ENCODE peak calls at places on chromosome X, in five cellular contexts. A is cardiac fibroblast; N is stomach; F is fibroblast of lung; T is CD8-positive, alpha-beta T cell. X is an unnamed sample.

GRCh38 chrX:141375011-141375730 is 132.9 kb upstream of the SPANXC start:
- DNase-seq in A (peak), N (no peak), F (no peak), T (no peak), X (no peak)

GRCh38 chrX:35439692-35440091 is 358.4 kb upstream of the MAGEB16 start:
- DNase-seq in A (no peak), N (no peak), F (no peak), T (no peak), X (no peak)

GRCh38 chrX:78456909-78457308 is 129.5 kb upstream of the CYSLTR1 start:
- DNase-seq in A (no peak), N (no peak), F (no peak), T (no peak), X (no peak)

GRCh38 chrX:30373951-30374350 is 64.8 kb upstream of the NR0B1 start:
- DNase-seq in A (no peak), N (no peak), F (no peak), T (no peak), X (no peak)

GRCh38 chrX:45709381-45709780 is 508.7 kb upstream of the DIPK2B start:
- DNase-seq in A (no peak), N (no peak), F (peak), T (no peak), X (no peak)

GRCh38 chrX:127596882-127597281 is 455.3 kb downstream of the ACTRT1 start:
- DNase-seq in A (no peak), N (no peak), F (no peak), T (no peak), X (no peak)

GRCh38 chrX:102154900-102155805 is 624 bp downstream of the BEX5 start:
- DNase-seq in A (no peak), N (peak), F (no peak), T (no peak), X (no peak)

GRCh38 chrX:41923925-41924693 is 755 bp upstream of the CASK start:
- DNase-seq in A (peak), N (peak), F (peak), T (no peak), X (no peak)

GRCh38 chrX:10433296-10433965 is 187.0 kb downstream of the MID1 start:
- DNase-seq in A (no peak), N (no peak), F (no peak), T (no peak), X (no peak)

GRCh38 chrX:15761564-15762191 is 23.6 kb downstream of the CA5B start:
- DNase-seq in A (peak), N (no peak), F (no peak), T (no peak), X (no peak)

GRCh38 chrX:32408389-32408788 is 803.0 kb downstream of the DMD start:
- DNase-seq in A (no peak), N (no peak), F (no peak), T (no peak), X (no peak)
- TF ChIP-seq CTCF in A (peak), N (no peak), F (no peak), T (no peak), X (no peak)

GRCh38 chrX:18894156-18894555 is 89.8 kb downstream of the PHKA2 start:
- DNase-seq in A (no peak), N (no peak), F (no peak), T (no peak), X (no peak)
- TF ChIP-seq CTCF in A (no peak), N (no peak), F (no peak), T (no peak), X (no peak)

GRCh38 chrX:21975827-21976226 is 35.3 kb downstream of the SMS start:
- DNase-seq in A (peak), N (no peak), F (peak), T (no peak), X (peak)
- TF ChIP-seq CTCF in A (peak), N (no peak), F (peak), T (no peak), X (peak)

GRCh38 chrX:140163376-140164159 is 198.2 kb upstream of the CXorf66 start:
- DNase-seq in A (peak), N (no peak), F (peak), T (no peak), X (no peak)
- TF ChIP-seq CTCF in A (no peak), N (no peak), F (no peak), T (no peak), X (no peak)

DNA sequence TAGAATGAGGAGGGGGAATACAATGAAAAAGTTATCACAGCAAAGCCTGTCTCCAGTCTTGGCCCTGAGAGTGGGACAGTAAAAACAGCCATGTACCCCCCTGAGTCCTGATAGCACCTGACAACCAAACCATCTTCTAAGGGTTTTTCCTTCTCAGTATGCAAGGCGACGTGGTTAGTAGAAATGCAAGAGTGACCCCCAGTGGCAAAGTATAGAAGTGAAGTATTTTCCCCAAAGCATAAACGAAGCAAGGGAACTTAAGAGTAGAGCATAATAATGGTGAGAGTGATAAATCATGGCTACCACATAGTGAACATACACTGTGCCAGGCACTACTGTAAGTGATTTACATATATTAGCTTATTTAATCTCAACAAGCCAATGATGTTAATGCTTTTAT is 52.8 kb downstream of the FAM47C start:
- DNase-seq in A (peak), N (no peak), F (peak), T (no peak), X (peak)
- TF ChIP-seq CTCF in A (peak), N (no peak), F (peak), T (no peak), X (peak)

GRCh38 chrX:71578253-71579135 is at the start of gene GCNA:
- DNase-seq in A (no peak), N (no peak), F (no peak), T (no peak), X (no peak)

GRCh38 chrX:71577682-71578081 is 555 bp upstream of the GCNA start:
- DNase-seq in A (no peak), N (no peak), F (no peak), T (no peak), X (no peak)

GRCh38 chrX:71579136-71579989 is 1.1 kb downstream of the GCNA start:
- DNase-seq in A (no peak), N (no peak), F (no peak), T (no peak), X (no peak)

GRCh38 chrX:71573591-71573990 is 4.6 kb upstream of the GCNA start:
- DNase-seq in A (no peak), N (no peak), F (no peak), T (no peak), X (no peak)
- TF ChIP-seq CTCF in A (no peak), N (no peak), F (no peak), T (no peak), X (no peak)

GRCh38 chrX:22165732-22166457 is 106.8 kb upstream of the CBLL2 start:
- DNase-seq in A (peak), N (no peak), F (peak), T (no peak), X (no peak)

GRCh38 chrX:22164770-22165388 is 107.8 kb upstream of the CBLL2 start:
- DNase-seq in A (no peak), N (no peak), F (peak), T (no peak), X (no peak)

GRCh38 chrX:22159071-22159470 is 113.6 kb upstream of the CBLL2 start:
- DNase-seq in A (peak), N (no peak), F (peak), T (no peak), X (no peak)

DNA sequence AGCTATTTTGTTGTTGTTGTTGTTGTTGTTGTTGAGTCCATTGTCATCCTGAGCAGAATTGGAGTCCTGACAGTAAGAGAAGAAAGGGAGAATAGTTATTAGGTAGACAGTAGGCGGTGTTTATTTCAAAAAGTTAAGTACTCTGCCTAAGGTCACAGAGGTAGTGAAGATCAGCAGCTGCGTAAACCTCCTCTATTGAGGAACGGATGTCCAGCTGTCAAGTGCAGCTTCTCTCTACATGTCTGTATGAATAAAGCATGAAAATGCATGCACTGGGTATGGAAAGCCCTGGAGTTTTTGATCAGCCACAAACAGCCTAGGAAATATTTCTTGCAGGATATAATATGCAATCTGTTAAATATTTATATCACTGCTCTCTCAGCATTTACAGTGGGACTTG is 109.4 kb upstream of the CBLL2 start:
- DNase-seq in A (no peak), N (no peak), F (no peak), T (no peak), X (no peak)
- TF ChIP-seq CTCF in A (no peak), N (no peak), F (no peak), T (no peak), X (no peak)

GRCh38 chrX:53239474-53239873 is 14.5 kb upstream of the KDM5C start:
- DNase-seq in A (peak), N (no peak), F (no peak), T (no peak), X (no peak)
- TF ChIP-seq CTCF in A (no peak), N (no peak), F (no peak), T (no peak), X (peak)